ENCODE peak calls at places on chromosomes 2 and 18, in seven cellular contexts. X is IMR-90, F is cardiac muscle cell, J is SK-N-SH, L is uterus, U is GM23338, I is Panc1. Q is an unnamed sample. For H3K4me1, the result is how much of the 10 kb centered on the place peaks cover.

GRCh38 chr2:70730730-70731129 is 37.3 kb downstream of the ADD2 start:
- DNase-seq in X (no peak), L (no peak), I (no peak), J (no peak), U (no peak), F (no peak), Q (no peak)

GRCh38 chr18:44922968-44923367 is 242.3 kb downstream of the SETBP1 start:
- DNase-seq in I (no peak), L (no peak), J (no peak), U (no peak), X (no peak), F (no peak), Q (no peak)

GRCh38 chr2:122469147-122469546 is 713.7 kb downstream of the TSN start:
- DNase-seq in U (no peak), J (no peak), L (no peak), F (no peak), I (no peak), X (no peak), Q (no peak)

GRCh38 chr2:203660465-203660864 is 46.0 kb upstream of the CD28 start:
- DNase-seq in L (no peak), F (no peak), J (no peak), X (no peak), I (no peak), U (no peak), Q (no peak)

GRCh38 chr2:217652761-217653160 is 350.0 kb downstream of the TNS1 start:
- DNase-seq in F (no peak), I (no peak), X (peak), U (no peak), L (no peak), J (no peak), Q (no peak)

GRCh38 chr18:46171331-46171730 is 67.1 kb downstream of the HAUS1 start:
- DNase-seq in I (no peak), U (no peak), X (no peak), F (peak), L (no peak), J (no peak), Q (no peak)

GRCh38 chr2:30784682-30785081 is 22.6 kb downstream of the CAPN13 start:
- DNase-seq in X (no peak), U (no peak), F (no peak), J (no peak), L (no peak), I (no peak), Q (peak)

GRCh38 chr2:225740086-225740485 is 340.6 kb downstream of the NYAP2 start:
- DNase-seq in I (no peak), J (no peak), F (no peak), X (peak), L (no peak), U (no peak), Q (no peak)

GRCh38 chr2:157433335-157433890 is 10.5 kb downstream of the CYTIP start:
- DNase-seq in J (no peak), L (no peak), U (no peak), X (no peak), F (no peak), I (no peak), Q (no peak)

GRCh38 chr2:6113796-6114195 is 421.6 kb downstream of the SOX11 start:
- DNase-seq in U (no peak), F (no peak), L (no peak), J (no peak), X (no peak), I (no peak), Q (no peak)

GRCh38 chr2:68594674-68595492 is 48.5 kb upstream of the PROKR1 start:
- DNase-seq in I (peak), U (peak), F (peak), J (peak), L (no peak), X (peak), Q (peak)

GRCh38 chr2:171847627-171848026 is 46.4 kb downstream of the SLC25A12 start:
- DNase-seq in L (no peak), F (no peak), X (no peak), I (no peak), U (no peak), J (no peak), Q (no peak)

GRCh38 chr2:168687314-168687713 is 115.1 kb upstream of the NOSTRIN start:
- DNase-seq in L (no peak), I (no peak), J (no peak), F (no peak), U (peak), X (peak), Q (peak)

GRCh38 chr18:8942021-8942908 is 160.2 kb upstream of the NDUFV2 start:
- DNase-seq in L (no peak), I (no peak), F (no peak), U (peak), J (no peak), X (no peak), Q (no peak)

GRCh38 chr2:191202881-191203397 is 42.3 kb upstream of the MYO1B start:
- DNase-seq in F (no peak), X (peak), I (no peak), J (no peak), U (no peak), L (no peak), Q (no peak)

GRCh38 chr2:182784777-182785176 is 68.7 kb downstream of the DNAJC10 start:
- DNase-seq in L (no peak), J (peak), X (peak), I (no peak), F (peak), U (peak), Q (no peak)

GRCh38 chr2:3464401-3465005 is 54.8 kb downstream of the ADI1 start:
- DNase-seq in U (no peak), J (no peak), X (no peak), I (no peak), F (no peak), L (peak), Q (no peak)

GRCh38 chr2:120867290-120868231 is 131.9 kb downstream of the GLI2 start:
- DNase-seq in J (peak), U (peak), X (peak), F (peak), L (peak), I (no peak), Q (peak)

GRCh38 chr2:63654959-63655358 is 66.2 kb downstream of the MDH1 start:
- DNase-seq in J (no peak), I (no peak), F (no peak), X (no peak), U (no peak), L (no peak), Q (no peak)

GRCh38 chr18:73136134-73136533 is 268.3 kb upstream of the NETO1 start:
- DNase-seq in J (no peak), F (peak), X (no peak), L (no peak), I (no peak), U (peak), Q (no peak)

GRCh38 chr2:96236882-96237281 is 28.3 kb upstream of the STARD7 start:
- DNase-seq in U (no peak), J (no peak), I (no peak), X (no peak), F (no peak), L (no peak), Q (no peak)

GRCh38 chr2:1818404-1818803 is 74.1 kb upstream of the PXDN start:
- DNase-seq in F (no peak), U (no peak), X (peak), I (no peak), L (no peak), J (no peak), Q (no peak)

GRCh38 chr2:26764906-26765305 is 822 bp downstream of the SLC35F6 start:
- DNase-seq in F (no peak), L (no peak), I (no peak), J (peak), X (no peak), U (no peak), Q (no peak)

GRCh38 chr2:26767129-26767528 is 3.0 kb downstream of the SLC35F6 start:
- DNase-seq in F (peak), J (no peak), L (no peak), I (no peak), X (no peak), U (no peak), Q (no peak)

GRCh38 chr2:26763019-26763418 is 1.1 kb upstream of the SLC35F6 start:
- DNase-seq in U (no peak), I (no peak), J (no peak), X (no peak), L (no peak), F (no peak), Q (no peak)

GRCh38 chr2:26765475-26766200 is 1.6 kb downstream of the SLC35F6 start:
- DNase-seq in I (no peak), F (no peak), U (no peak), L (no peak), J (peak), X (no peak), Q (no peak)

DNA sequence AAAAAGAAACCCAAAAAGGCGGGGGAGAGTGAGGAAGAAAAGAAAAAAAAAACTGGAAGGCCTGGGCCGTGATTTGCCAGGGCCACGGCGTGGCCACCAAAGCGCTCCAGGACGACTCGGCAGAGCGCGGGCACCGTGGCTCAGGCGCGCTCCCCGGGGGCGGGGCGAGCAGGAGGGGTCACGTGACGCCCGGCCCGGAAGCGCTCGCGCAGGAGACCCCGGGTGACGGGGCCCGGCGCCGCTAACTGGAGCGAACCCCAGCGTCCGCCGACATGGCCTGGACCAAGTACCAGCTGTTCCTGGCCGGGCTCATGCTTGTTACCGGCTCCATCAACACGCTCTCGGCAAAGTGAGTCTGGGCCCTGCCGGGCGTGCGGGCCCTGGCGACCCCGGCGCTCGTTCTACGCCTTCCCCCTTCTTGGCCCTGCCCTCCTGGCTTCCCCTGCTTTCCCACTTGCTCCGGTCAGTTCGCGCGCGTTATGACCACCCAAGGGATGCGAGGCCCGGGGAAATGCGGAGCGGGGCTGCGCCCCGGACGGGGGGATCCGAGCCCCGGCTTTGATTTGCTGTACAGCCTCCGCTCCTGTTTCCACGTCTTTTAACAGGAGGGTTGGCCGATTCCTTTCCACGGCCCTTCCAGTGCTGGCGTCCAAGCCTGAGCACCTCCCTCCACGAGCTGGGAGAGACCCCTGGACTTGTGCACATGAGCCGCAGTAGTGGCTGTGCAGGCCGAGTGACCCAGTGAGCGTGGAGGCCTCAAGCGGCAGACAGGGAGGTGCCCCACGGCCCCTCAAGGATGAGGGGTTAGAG is at the start of gene SLC35F6:
- DNase-seq in X (peak), L (peak), U (peak), J (peak), F (peak), I (no peak), Q (peak)
- H3K4me1 ChIP-seq in X (under half), L (under half), U (under half), J (under half), F (under half), I (under half), Q (under half)

DNA sequence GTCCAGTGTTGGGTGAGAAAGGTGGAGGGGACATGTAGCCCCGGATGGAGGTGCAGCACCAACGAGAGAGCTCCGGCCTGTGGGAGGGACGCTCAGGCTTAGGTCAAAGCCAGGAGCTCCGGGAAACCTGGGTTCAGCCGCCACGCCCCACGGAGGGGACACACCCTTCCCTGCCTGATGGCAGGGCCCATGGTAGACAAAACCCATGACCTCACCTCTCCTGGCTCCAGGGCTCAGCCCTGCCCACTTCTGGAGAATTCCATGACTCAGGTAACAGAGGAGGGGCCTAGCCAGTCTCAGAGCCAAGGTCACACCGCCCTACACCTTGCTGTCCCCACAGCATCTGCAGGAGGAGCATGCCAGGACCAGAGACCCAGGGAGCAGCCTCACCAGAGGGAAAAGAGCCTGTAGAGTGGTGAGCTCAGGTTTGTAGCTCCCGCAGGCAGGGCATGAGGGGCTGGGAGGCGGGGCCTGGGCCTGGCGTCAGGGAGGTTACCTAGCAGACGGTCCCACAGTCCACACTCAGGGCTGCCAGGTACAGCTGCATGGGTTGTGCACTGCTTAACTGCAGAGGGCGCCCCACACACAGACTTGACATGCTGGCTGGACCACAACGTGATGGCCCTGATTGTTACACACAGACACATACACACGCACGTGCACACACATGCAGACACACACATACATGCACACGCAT is 70.8 kb upstream of the SMAD7 start:
- DNase-seq in J (peak), I (no peak), L (no peak), F (peak), X (peak), U (peak), Q (peak)
- TF ChIP-seq CTCF in J (peak), I (no peak), L (peak), F (peak), X (peak), U (peak), Q (peak)

DNA sequence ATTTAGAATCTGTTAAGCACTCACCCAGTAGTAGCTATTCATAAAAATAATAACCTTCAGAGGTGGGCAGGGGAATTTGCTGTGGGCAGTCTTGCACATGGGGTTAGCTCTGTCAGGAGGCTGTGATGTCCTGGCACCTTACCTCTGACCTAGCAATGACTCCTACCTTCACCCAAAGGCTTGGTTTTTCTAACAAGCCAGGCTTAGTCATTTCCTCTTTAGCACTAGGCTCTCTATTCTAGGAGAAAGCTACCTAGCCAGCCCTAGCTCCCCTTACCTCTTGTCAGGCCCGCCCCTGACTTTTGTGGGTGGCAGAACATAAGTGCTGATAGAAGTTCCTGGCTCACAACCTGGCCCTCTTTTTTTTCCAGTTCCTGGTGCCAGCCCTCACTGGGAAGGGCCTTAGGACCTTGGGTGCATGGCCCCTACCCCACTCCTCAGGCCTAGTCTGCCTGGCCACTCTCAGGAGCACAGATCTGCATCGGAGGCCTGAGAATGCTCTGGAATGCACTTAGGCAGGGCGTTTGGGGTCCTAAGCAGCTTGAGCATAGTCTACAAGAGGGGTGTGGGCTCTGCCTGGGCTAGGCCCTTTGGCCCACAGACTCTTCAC is 17.7 kb downstream of the CPLX4 start:
- DNase-seq in F (no peak), U (no peak), L (no peak), X (no peak), I (no peak), J (no peak), Q (no peak)
- H3K27ac ChIP-seq in F (no peak), U (no peak), L (no peak), X (no peak), I (no peak), J (no peak), Q (no peak)

GRCh38 chr2:174615951-174616436 is 18.4 kb upstream of the WIPF1 start:
- DNase-seq in L (no peak), X (peak), F (no peak), J (no peak), U (no peak), I (no peak), Q (no peak)
- H3K4me1 ChIP-seq in L (under half), X (under half), F (under half), J (under half), U (under half), I (under half), Q (under half)

GRCh38 chr2:50513724-50514123 is 518.2 kb downstream of the NRXN1 start:
- DNase-seq in L (no peak), F (no peak), U (peak), X (no peak), J (no peak), I (no peak), Q (no peak)
- TF ChIP-seq CTCF in L (no peak), F (no peak), U (no peak), X (no peak), J (no peak), I (no peak), Q (peak)

DNA sequence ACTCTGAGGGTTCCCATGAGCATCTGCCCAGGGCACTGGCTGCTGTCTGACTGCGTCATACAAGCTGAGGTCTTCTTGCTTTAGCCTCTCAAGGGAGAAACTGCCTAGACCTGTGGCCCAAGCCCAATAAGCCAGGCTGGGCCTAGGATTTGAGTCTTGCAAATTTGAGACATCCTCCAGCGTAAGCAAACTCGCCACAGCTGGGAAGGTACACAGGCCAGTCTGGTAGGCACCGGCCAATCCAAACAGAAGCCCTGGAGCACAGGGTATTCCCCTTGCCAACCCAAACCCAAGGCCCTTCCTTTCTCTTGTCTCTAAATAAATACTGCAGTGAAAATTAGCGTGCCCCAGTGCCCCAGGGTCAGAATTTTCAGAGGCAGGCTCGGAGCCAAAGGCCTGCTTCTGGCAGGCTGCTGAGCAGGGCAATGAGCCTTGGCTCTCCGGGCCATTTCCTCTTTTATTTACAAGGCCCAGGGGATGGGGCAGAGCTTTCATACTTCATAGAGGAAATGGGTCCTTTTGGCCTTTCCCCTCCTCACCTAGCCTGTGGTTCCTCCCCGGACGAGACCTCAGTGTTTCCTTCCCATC is 33.3 kb downstream of the POLR1A start:
- DNase-seq in U (no peak), X (no peak), L (peak), I (no peak), J (peak), F (no peak), Q (no peak)
- H3K27ac ChIP-seq in U (no peak), X (no peak), L (peak), I (no peak), J (peak), F (no peak), Q (no peak)

GRCh38 chr2:9212661-9213411 is 6.2 kb downstream of the ASAP2 start:
- DNase-seq in X (no peak), F (no peak), U (no peak), L (no peak), I (no peak), J (no peak), Q (no peak)
- H3K4me1 ChIP-seq in X (under half), F (under half), U (under half), L (under half), I (half or more), J (under half), Q (under half)

DNA sequence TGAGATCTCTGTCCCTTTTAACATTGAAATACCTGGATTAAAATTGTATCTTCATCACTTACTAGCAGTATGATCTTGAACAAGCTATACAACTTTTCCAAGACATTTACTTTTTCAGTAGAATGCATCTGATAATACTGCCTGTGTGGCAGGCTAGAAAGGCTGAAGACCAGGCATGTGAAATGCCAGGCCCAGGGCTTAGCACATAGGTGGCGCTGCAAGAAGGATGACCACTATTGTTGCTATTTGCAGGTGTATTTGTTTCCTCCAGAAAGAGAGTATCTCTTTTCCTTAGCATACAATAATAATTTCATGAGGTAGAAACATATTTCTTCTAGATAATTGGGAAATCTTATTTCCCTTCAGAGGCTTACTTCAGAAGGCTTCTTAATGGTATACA is 331.3 kb downstream of the THSD7B start:
- DNase-seq in I (no peak), L (no peak), U (peak), X (no peak), J (no peak), F (no peak), Q (peak)
- TF ChIP-seq CTCF in I (peak), L (no peak), U (peak), X (no peak), J (peak), F (no peak), Q (peak)

GRCh38 chr18:36025025-36025424 is 42.3 kb downstream of the RPRD1A start:
- DNase-seq in L (no peak), J (no peak), U (no peak), F (no peak), I (no peak), X (peak), Q (no peak)

GRCh38 chr18:36020174-36020711 is 47.1 kb downstream of the RPRD1A start:
- DNase-seq in L (no peak), U (no peak), I (no peak), X (no peak), F (no peak), J (peak), Q (no peak)

GRCh38 chr18:36028859-36029258 is 38.5 kb downstream of the RPRD1A start:
- DNase-seq in J (no peak), X (no peak), I (no peak), U (no peak), F (no peak), L (no peak), Q (no peak)

GRCh38 chr18:36023336-36023735 is 44.0 kb downstream of the RPRD1A start:
- DNase-seq in I (no peak), X (no peak), U (no peak), J (no peak), L (no peak), F (no peak), Q (no peak)
- H3K27ac ChIP-seq in I (no peak), X (no peak), U (no peak), J (peak), L (no peak), F (no peak), Q (no peak)

Q was measured in endodermal cell.